ENCODE peak calls at places on chromosome 12, in five cellular contexts. One of them, this sample, is unnamed.
A peak's percentile ranks its signal among the peaks of the same experiment; 100 is the strongest.

GRCh38 chr12:124321556-124322270 is 26.8 kb downstream of the RFLNA start:
- DNase-seq in keratinocyte: no peak
- DNase-seq in PC-3: no peak
- DNase-seq in GM23248: peak; percentile 73
- DNase-seq in OCI-LY7: no peak
- DNase-seq in this sample: peak; percentile 48

GRCh38 chr12:128381537-128381936 is 114.6 kb downstream of the TMEM132C start:
- DNase-seq in keratinocyte: no peak
- DNase-seq in PC-3: no peak
- DNase-seq in GM23248: no peak
- DNase-seq in OCI-LY7: no peak
- DNase-seq in this sample: no peak

GRCh38 chr12:53241623-53242412 is 9.8 kb upstream of the RARG start:
- DNase-seq in keratinocyte: no peak
- DNase-seq in PC-3: no peak
- DNase-seq in GM23248: no peak
- DNase-seq in OCI-LY7: no peak
- DNase-seq in this sample: no peak

GRCh38 chr12:114306646-114307045 is 99.3 kb downstream of the TBX5 start:
- DNase-seq in keratinocyte: no peak
- DNase-seq in PC-3: no peak
- DNase-seq in GM23248: peak; percentile 94
- DNase-seq in OCI-LY7: no peak
- DNase-seq in this sample: no peak

GRCh38 chr12:60977966-60978365 is 1282.2 kb upstream of the USP15 start:
- DNase-seq in keratinocyte: no peak
- DNase-seq in PC-3: peak; percentile 24
- DNase-seq in GM23248: no peak
- DNase-seq in OCI-LY7: no peak
- DNase-seq in this sample: no peak

GRCh38 chr12:47820631-47821345 is 1.1 kb upstream of the HDAC7 start:
- DNase-seq in keratinocyte: peak; percentile 74
- DNase-seq in PC-3: peak; percentile 97
- DNase-seq in GM23248: peak; percentile 98
- DNase-seq in OCI-LY7: no peak
- DNase-seq in this sample: no peak

GRCh38 chr12:95102916-95103671 is 29.7 kb upstream of the NR2C1 start:
- DNase-seq in keratinocyte: peak; percentile 41
- DNase-seq in PC-3: peak; percentile 99
- DNase-seq in GM23248: peak; percentile 62
- DNase-seq in OCI-LY7: peak; percentile 28
- DNase-seq in this sample: peak; percentile 67

GRCh38 chr12:124927325-124928094 is 13.1 kb upstream of the UBC start:
- DNase-seq in keratinocyte: no peak
- DNase-seq in PC-3: peak; percentile 97
- DNase-seq in GM23248: peak; percentile 89
- DNase-seq in OCI-LY7: peak; percentile 85
- DNase-seq in this sample: peak; percentile 96

GRCh38 chr12:19946549-19946948 is 421.8 kb upstream of the PDE3A start:
- DNase-seq in keratinocyte: no peak
- DNase-seq in PC-3: peak; percentile 62
- DNase-seq in GM23248: peak; percentile 92
- DNase-seq in OCI-LY7: no peak
- DNase-seq in this sample: no peak

GRCh38 chr12:38384816-38385491 is 68.4 kb downstream of the ALG10B start:
- DNase-seq in keratinocyte: no peak
- DNase-seq in PC-3: peak; percentile 98
- DNase-seq in GM23248: no peak
- DNase-seq in OCI-LY7: no peak
- DNase-seq in this sample: no peak

GRCh38 chr12:27333311-27334009 is 824 bp downstream of the BMAL2 start:
- DNase-seq in keratinocyte: no peak
- DNase-seq in PC-3: peak; percentile 46
- DNase-seq in GM23248: peak; percentile 45
- DNase-seq in OCI-LY7: no peak
- DNase-seq in this sample: no peak

GRCh38 chr12:27332407-27333310 is at the start of gene BMAL2:
- DNase-seq in keratinocyte: no peak
- DNase-seq in PC-3: peak; percentile 79
- DNase-seq in GM23248: peak; percentile 74
- DNase-seq in OCI-LY7: peak; percentile 5
- DNase-seq in this sample: no peak

GRCh38 chr12:27331299-27331926 is 1.2 kb upstream of the BMAL2 start:
- DNase-seq in keratinocyte: peak; percentile 96
- DNase-seq in PC-3: peak; percentile 99
- DNase-seq in GM23248: peak; percentile 93
- DNase-seq in OCI-LY7: no peak
- DNase-seq in this sample: no peak

GRCh38 chr12:27330846-27331245 is 1.8 kb upstream of the BMAL2 start:
- DNase-seq in keratinocyte: no peak
- DNase-seq in PC-3: peak; percentile 77
- DNase-seq in GM23248: peak; percentile 49
- DNase-seq in OCI-LY7: no peak
- DNase-seq in this sample: no peak

DNA sequence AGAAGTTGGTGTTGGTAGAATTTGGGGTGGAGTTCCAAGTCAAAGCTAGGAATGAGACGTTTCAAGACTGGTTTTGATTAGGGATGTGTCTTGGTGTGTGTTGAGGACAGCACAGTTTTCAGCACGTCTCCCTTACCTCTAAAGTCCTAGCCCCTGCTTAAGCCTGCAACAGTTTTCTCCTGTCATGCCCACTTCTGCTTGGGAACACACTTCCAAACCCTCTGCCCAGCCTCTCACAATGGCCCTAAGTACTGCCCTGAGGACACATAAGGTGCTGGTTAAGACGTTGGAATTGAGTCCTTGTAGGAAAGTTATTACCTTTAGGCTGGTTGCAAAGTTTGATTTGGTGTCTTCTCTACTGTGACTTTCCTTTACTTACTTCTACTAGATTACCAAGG is 710 bp upstream of the BMAL2 start:
- DNase-seq in keratinocyte: no peak
- DNase-seq in PC-3: peak; percentile 46
- DNase-seq in GM23248: peak; percentile 46
- DNase-seq in OCI-LY7: no peak
- DNase-seq in this sample: no peak
- H2AFZ ChIP-seq in keratinocyte: peak overlapping the region; percentile 72
- H2AFZ ChIP-seq in PC-3: peak overlapping the region; percentile 67
- H2AFZ ChIP-seq in GM23248: peak overlapping the region; percentile 84
- H2AFZ ChIP-seq in OCI-LY7: no peak overlapping the region
- H2AFZ ChIP-seq in this sample: no peak overlapping the region

GRCh38 chr12:89138048-89138852 is 214.1 kb downstream of the DUSP6 start:
- DNase-seq in keratinocyte: no peak
- DNase-seq in PC-3: peak; percentile 61
- DNase-seq in GM23248: peak; percentile 76
- DNase-seq in OCI-LY7: no peak
- DNase-seq in this sample: no peak
- H3K4me2 ChIP-seq in keratinocyte: no peak overlapping the region
- H3K4me2 ChIP-seq in PC-3: peak overlapping the region; percentile 43
- H3K4me2 ChIP-seq in GM23248: no peak overlapping the region
- H3K4me2 ChIP-seq in OCI-LY7: no peak overlapping the region
- H3K4me2 ChIP-seq in this sample: no peak overlapping the region

DNA sequence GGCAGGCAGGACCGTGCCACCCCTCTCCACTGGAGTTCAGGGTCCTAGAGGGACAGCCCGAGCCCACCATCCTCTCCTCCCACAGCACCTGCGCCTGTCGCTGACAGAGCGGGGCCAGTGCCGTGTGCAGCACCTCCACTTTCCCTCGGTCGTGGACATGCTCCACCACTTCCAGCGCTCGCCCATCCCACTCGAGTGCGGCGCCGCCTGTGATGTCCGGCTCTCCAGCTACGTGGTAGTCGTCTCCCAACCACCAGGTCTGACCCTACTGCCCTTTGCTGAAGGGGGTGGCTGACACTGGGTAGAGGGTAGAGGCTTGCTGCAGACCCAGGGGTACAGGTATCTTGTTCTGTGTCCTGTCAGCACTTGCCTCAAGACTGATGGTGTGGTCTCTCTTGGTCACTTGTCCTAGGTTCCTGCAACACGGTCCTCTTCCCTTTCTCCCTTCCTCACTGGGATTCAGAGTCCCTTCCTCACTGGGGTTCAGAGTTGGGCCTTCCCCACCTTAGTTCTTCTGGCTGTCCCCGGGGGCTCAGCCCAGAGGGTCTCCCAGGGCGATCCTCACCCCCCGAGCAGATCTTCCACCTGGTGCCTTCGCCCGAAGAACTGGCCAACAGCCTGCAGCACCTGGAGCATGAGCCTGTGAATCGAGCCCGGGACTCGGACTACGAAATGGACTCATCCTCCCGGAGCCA is 42.0 kb downstream of the SH2B3 start:
- DNase-seq in keratinocyte: no peak
- DNase-seq in PC-3: no peak
- DNase-seq in GM23248: no peak
- DNase-seq in OCI-LY7: no peak
- DNase-seq in this sample: no peak
- H3K79me2 ChIP-seq in keratinocyte: peaks cover 14% of the 10 kb centered on the region
- H3K79me2 ChIP-seq in PC-3: no peaks in the 10 kb centered on the region
- H3K79me2 ChIP-seq in GM23248: peaks cover 63% of the 10 kb centered on the region
- H3K79me2 ChIP-seq in OCI-LY7: peaks cover 9% of the 10 kb centered on the region
- H3K79me2 ChIP-seq in this sample: peaks cover 39% of the 10 kb centered on the region

DNA sequence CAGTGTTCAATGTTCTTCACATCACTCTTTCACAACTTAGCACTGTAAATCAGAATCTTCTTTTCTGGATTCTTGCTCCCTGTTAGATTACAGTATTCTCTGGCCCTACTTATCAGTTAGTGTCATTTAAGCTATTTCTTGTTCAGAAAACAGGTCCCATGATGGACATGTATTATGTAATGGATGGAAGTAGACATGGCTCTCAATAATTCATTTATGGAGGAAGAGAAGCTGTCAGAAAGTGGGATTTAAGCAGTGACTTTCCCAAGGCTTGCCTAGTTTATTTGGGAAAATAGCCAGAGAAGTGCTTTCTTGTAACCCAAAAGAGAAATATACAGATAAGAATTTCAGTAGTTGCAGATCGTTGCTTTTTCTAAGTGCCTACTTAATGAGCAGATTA is 1.6 kb downstream of the ERC1 start:
- DNase-seq in keratinocyte: no peak
- DNase-seq in PC-3: peak; percentile 9
- DNase-seq in GM23248: no peak
- DNase-seq in OCI-LY7: no peak
- DNase-seq in this sample: peak; percentile 42
- H2AFZ ChIP-seq in keratinocyte: no peak overlapping the region
- H2AFZ ChIP-seq in PC-3: peak overlapping the region; percentile 51
- H2AFZ ChIP-seq in GM23248: no peak overlapping the region
- H2AFZ ChIP-seq in OCI-LY7: no peak overlapping the region
- H2AFZ ChIP-seq in this sample: no peak overlapping the region